ENCODE peak calls at places on chromosome 19, in seven cellular contexts. P is AG04449, E is left ventricle myocardium inferior, O is HFF-Myc, L is heart left ventricle, U is sigmoid colon, Y is AG04450. H is an unnamed sample.

GRCh38 chr19:36771275-36772231 is 1.1 kb downstream of the ZNF850 start:
- DNase-seq in U (peak), L (peak), E (peak), O (peak), P (peak), Y (peak), H (peak)

GRCh38 chr19:29583196-29584006 is 22.7 kb upstream of the POP4 start:
- DNase-seq in L (no peak), P (no peak), O (no peak), U (no peak), E (no peak), Y (no peak), H (no peak)

GRCh38 chr19:46374526-46375475 is 27.9 kb downstream of the PPP5C start:
- DNase-seq in L (no peak), U (peak), E (no peak), Y (no peak), P (no peak), O (no peak), H (no peak)

GRCh38 chr19:49988433-49988832 is 27.5 kb upstream of the SIGLEC11 start:
- DNase-seq in L (no peak), Y (peak), P (no peak), U (no peak), O (no peak), E (no peak), H (no peak)

GRCh38 chr19:40585677-40586422 is 9.2 kb downstream of the SHKBP1 start:
- DNase-seq in E (no peak), O (no peak), L (no peak), U (no peak), Y (no peak), P (no peak), H (no peak)

GRCh38 chr19:46076951-46077814 is 36.4 kb upstream of the IGFL4 start:
- DNase-seq in P (peak), O (peak), E (no peak), U (peak), Y (peak), L (peak), H (peak)

GRCh38 chr19:32708457-32708856 is 11.1 kb upstream of the TDRD12 start:
- DNase-seq in L (no peak), P (no peak), Y (no peak), O (no peak), U (no peak), E (no peak), H (no peak)

GRCh38 chr19:48608798-48609263 is 2.3 kb downstream of the SPACA4 start:
- DNase-seq in U (no peak), L (no peak), P (no peak), Y (no peak), E (no peak), O (no peak), H (no peak)

GRCh38 chr19:55472463-55472862 is 4.0 kb upstream of the ZNF628 start:
- DNase-seq in U (no peak), E (no peak), L (no peak), O (no peak), P (no peak), Y (no peak), H (no peak)

GRCh38 chr19:29381353-29382203 is 144.2 kb upstream of the VSTM2B start:
- DNase-seq in E (no peak), P (no peak), O (no peak), Y (no peak), L (no peak), U (peak), H (no peak)

GRCh38 chr19:38793186-38793585 is 4.2 kb downstream of the LGALS7B start:
- DNase-seq in Y (no peak), O (no peak), E (no peak), P (peak), L (no peak), U (no peak), H (no peak)

GRCh38 chr19:35841961-35842595 is 10.2 kb downstream of the NPHS1 start:
- DNase-seq in P (no peak), O (no peak), L (no peak), Y (no peak), E (no peak), U (no peak), H (no peak)

GRCh38 chr19:37905936-37906867 is at the start of gene WDR87:
- DNase-seq in Y (no peak), O (no peak), U (no peak), L (peak), E (no peak), P (no peak), H (no peak)

GRCh38 chr19:45876411-45877197 is 9.3 kb downstream of the IRF2BP1 start:
- DNase-seq in O (no peak), U (peak), P (no peak), Y (no peak), E (peak), L (peak), H (no peak)

GRCh38 chr19:3665681-3666544 is 34.4 kb downstream of the PIP5K1C start:
- DNase-seq in O (no peak), U (peak), P (no peak), L (peak), Y (no peak), E (peak), H (no peak)

GRCh38 chr19:38551450-38551813 is 66.3 kb downstream of the MAP4K1 start:
- DNase-seq in E (no peak), O (no peak), Y (no peak), P (no peak), L (no peak), U (no peak), H (no peak)

GRCh38 chr19:5805465-5806132 is 732 bp downstream of the NRTN start:
- DNase-seq in U (peak), O (no peak), Y (no peak), E (peak), L (peak), P (no peak), H (no peak)

GRCh38 chr19:54532528-54532927 is 29.9 kb downstream of the LAIR2 start:
- DNase-seq in U (no peak), Y (no peak), E (no peak), L (no peak), O (no peak), P (no peak), H (no peak)

GRCh38 chr19:4052114-4052992 is 14.3 kb downstream of the ZBTB7A start:
- DNase-seq in L (peak), U (peak), O (no peak), Y (no peak), P (no peak), E (no peak), H (no peak)

GRCh38 chr19:29324717-29325116 is 111.8 kb upstream of the UQCRFS1 start:
- DNase-seq in L (no peak), P (no peak), O (no peak), E (no peak), U (peak), Y (no peak), H (no peak)

GRCh38 chr19:29658221-29658991 is 6.9 kb upstream of the PLEKHF1 start:
- DNase-seq in O (no peak), P (no peak), Y (no peak), L (no peak), E (no peak), U (peak), H (no peak)

GRCh38 chr19:41299755-41300089 is 10.2 kb upstream of the CCDC97 start:
- DNase-seq in P (no peak), Y (peak), O (peak), U (peak), E (peak), L (peak), H (no peak)

GRCh38 chr19:36638862-36639510 is 27.7 kb downstream of the ZNF461 start:
- DNase-seq in E (no peak), U (no peak), P (no peak), O (no peak), L (no peak), Y (no peak), H (no peak)

GRCh38 chr19:5290336-5291262 is 50.0 kb downstream of the PTPRS start:
- DNase-seq in L (no peak), E (no peak), Y (no peak), O (no peak), U (no peak), P (no peak), H (no peak)

GRCh38 chr19:33219261-33219812 is 6.3 kb downstream of the SLC7A10 start:
- DNase-seq in L (no peak), O (no peak), P (no peak), U (no peak), Y (no peak), E (no peak), H (peak)

GRCh38 chr19:36489920-36490415 is 607 bp upstream of the ZNF566 start:
- DNase-seq in Y (peak), L (peak), E (peak), P (no peak), U (no peak), O (peak), H (peak)

GRCh38 chr19:20038358-20039202 is 725 bp downstream of the ZNF682 start:
- DNase-seq in O (no peak), L (no peak), Y (no peak), P (no peak), U (no peak), E (no peak), H (peak)

GRCh38 chr19:17331254-17331558 is 3.4 kb downstream of the ANO8 start:
- DNase-seq in U (no peak), E (no peak), O (no peak), P (no peak), Y (no peak), L (no peak), H (no peak)

GRCh38 chr19:48813123-48813911 is 2.5 kb upstream of the BCAT2 start:
- DNase-seq in P (no peak), Y (no peak), L (no peak), E (no peak), O (no peak), U (no peak), H (no peak)

GRCh38 chr19:31340059-31341025 is 8.9 kb downstream of the TSHZ3 start:
- DNase-seq in L (no peak), P (peak), U (no peak), Y (no peak), O (peak), E (no peak), H (peak)

GRCh38 chr19:50567882-50568281 is 353 bp downstream of the LRRC4B start:
- DNase-seq in L (no peak), P (no peak), O (no peak), U (no peak), Y (no peak), E (no peak), H (no peak)

GRCh38 chr19:49894879-49895565 is 1.7 kb downstream of the IL4I1 start:
- DNase-seq in E (no peak), O (no peak), L (no peak), U (no peak), P (no peak), Y (no peak), H (no peak)

GRCh38 chr19:29855771-29856510 is 44.1 kb downstream of the CCNE1 start:
- DNase-seq in L (no peak), E (no peak), U (peak), Y (no peak), O (no peak), P (no peak), H (no peak)

DNA sequence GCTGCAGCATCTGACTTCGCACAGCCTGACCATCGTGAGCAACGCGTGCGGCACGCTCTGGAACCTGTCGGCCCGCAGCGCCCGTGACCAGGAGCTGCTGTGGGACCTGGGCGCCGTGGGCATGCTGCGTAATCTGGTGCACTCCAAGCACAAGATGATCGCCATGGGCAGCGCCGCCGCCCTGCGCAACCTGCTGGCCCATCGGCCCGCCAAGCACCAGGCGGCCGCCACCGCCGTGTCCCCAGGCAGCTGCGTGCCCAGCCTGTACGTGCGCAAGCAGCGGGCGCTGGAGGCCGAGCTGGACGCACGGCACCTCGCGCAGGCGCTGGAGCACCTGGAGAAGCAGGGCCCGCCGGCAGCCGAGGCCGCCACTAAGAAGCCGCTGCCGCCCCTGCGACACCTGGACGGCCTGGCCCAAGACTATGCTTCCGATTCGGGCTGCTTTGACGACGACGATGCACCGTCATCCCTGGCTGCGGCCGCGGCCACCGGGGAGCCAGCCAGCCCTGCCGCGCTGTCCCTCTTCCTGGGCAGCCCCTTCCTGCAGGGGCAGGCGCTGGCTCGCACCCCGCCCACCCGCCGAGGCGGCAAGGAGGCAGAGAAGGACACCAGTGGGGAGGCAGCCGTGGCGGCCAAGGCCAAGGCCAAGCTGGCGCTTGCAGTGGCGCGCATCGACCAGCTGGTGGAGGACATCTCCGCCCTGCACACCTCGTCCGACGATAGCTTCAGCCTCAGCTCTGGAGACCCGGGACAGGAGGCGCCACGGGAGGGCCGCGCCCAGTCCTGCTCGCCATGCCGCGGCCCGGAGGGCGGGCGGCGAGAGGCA is 13.6 kb downstream of the C19orf25 start:
- DNase-seq in P (no peak), L (peak), E (no peak), Y (no peak), U (no peak), O (no peak), H (no peak)
- TF ChIP-seq CTCF in P (peak), L (peak), E (peak), Y (peak), U (peak), O (peak), H (peak)

GRCh38 chr19:10334340-10335148 is 1.2 kb upstream of the RAVER1 start:
- DNase-seq in Y (peak), P (peak), E (peak), U (peak), L (peak), O (peak), H (peak)
- TF ChIP-seq CTCF in Y (peak), P (peak), E (no peak), U (no peak), L (peak), O (no peak), H (no peak)

GRCh38 chr19:44747739-44748425 is 626 bp upstream of the BCL3 start:
- DNase-seq in P (no peak), Y (no peak), O (no peak), L (peak), U (peak), E (peak), H (no peak)
- TF ChIP-seq CTCF in P (no peak), Y (no peak), O (no peak), L (no peak), U (no peak), E (no peak), H (no peak)

GRCh38 chr19:51761696-51762095 is 716 bp downstream of the FPR2 start:
- DNase-seq in Y (no peak), P (no peak), L (no peak), O (no peak), E (no peak), U (no peak), H (no peak)

GRCh38 chr19:51760811-51761356 is at the start of gene FPR2:
- DNase-seq in L (no peak), E (no peak), Y (no peak), O (no peak), P (no peak), U (no peak), H (no peak)
- TF ChIP-seq CTCF in L (no peak), E (no peak), Y (no peak), O (no peak), P (no peak), U (no peak), H (no peak)

DNA sequence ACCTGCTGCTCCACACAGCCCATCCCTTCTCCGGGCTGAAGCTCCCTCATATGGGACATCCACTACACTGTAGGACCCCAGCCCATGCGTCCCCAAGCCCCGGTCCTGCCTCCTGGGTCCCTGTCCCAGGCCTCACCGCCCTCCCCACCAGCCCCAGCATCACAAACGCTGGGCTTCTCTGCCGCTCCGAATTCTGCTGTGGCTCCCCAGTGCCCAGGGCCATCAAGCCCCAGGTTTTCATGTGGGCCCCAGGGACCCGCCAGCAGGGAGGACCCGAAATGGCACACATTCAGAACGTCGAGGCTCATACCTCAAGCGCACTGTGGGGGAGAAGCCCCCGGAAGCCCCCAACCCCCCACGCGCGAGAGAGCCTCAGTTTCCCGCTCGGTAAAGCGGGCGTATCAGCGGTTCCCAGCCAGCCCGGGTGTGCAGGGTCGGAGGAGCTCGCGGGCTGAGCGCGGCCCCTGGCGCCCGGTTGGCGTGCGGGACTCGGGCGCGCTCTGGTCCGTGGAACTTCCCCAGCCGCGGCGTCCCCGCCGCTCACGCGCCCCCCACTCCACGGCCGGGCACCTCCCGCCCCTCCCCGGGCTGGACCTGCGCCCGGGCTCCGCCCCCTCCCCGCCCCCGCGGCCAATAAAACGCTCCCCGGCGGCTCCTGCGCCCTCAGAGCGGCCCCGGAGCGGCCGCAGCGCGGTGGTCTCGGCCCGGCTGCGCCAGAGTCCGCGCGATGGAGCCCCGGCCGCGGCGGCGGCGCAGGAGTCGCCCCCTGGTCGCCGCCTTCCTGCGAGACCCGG is at the start of gene PLK5:
- DNase-seq in L (no peak), U (no peak), O (no peak), P (no peak), Y (no peak), E (no peak), H (no peak)
- TF ChIP-seq CTCF in L (no peak), U (no peak), O (no peak), P (no peak), Y (no peak), E (peak), H (no peak)

GRCh38 chr19:13117176-13117771 is 734 bp upstream of the TRMT1 start:
- DNase-seq in O (no peak), L (no peak), U (no peak), Y (no peak), E (no peak), P (no peak), H (no peak)
- TF ChIP-seq CTCF in O (no peak), L (no peak), U (no peak), Y (no peak), E (no peak), P (no peak), H (no peak)

DNA sequence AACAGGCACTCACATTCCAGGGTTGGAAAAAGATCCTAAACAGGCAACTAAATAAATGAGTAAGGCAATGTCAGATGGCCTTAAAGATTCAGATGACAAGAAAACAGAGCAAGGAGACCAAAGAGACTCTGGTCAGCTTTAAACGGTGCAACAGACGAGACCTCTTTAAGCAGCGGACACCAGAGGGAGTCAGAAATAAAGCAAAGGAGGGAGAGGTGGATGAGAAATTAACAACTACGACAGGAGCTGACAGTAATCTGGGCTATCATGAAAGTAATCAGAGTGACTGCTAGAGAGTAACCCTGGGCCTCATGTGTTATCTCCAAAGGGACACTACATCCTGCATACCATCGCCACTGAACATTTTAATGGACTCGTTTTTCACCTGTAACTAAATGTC is 1.1 kb downstream of the ZNF550 start:
- DNase-seq in P (no peak), E (no peak), O (no peak), Y (no peak), U (no peak), L (no peak), H (no peak)
- TF ChIP-seq CTCF in P (no peak), E (peak), O (peak), Y (peak), U (no peak), L (no peak), H (peak)

GRCh38 chr19:19026299-19026971 is 6.9 kb downstream of the SUGP2 start:
- DNase-seq in P (no peak), E (no peak), U (no peak), O (no peak), Y (no peak), L (no peak), H (no peak)
- TF ChIP-seq CTCF in P (no peak), E (no peak), U (no peak), O (peak), Y (peak), L (no peak), H (peak)

GRCh38 chr19:14318873-14319272 is 62.4 kb upstream of the ADGRE5 start:
- DNase-seq in Y (no peak), E (no peak), L (peak), O (no peak), P (no peak), U (no peak), H (no peak)
- TF ChIP-seq CTCF in Y (peak), E (peak), L (no peak), O (peak), P (peak), U (no peak), H (peak)

H was measured in astrocyte of the cerebellum.